ENCODE peak calls at places on chromosomes 7 and 10, in four cellular contexts. H, E, U and I are unnamed samples.

GRCh38 chr7:47366211-47366610 is 215.7 kb downstream of the TNS3 start:
- DNase-seq in H (no peak), E (no peak), U (no peak), I (no peak)

GRCh38 chr7:5553298-5553877 is 129.8 kb upstream of the TNRC18 start:
- DNase-seq in H (no peak), E (no peak), U (no peak), I (no peak)

GRCh38 chr10:35353805-35354204 is 17.5 kb downstream of the CCNY start:
- DNase-seq in E (no peak), H (no peak), U (no peak), I (no peak)

GRCh38 chr7:107838816-107839584 is 36.0 kb upstream of the SLC26A3 start:
- DNase-seq in E (no peak), U (no peak), H (no peak), I (no peak)

GRCh38 chr7:139875821-139876241 is 46.8 kb downstream of the TBXAS1 start:
- DNase-seq in H (no peak), U (no peak), E (no peak), I (no peak)

GRCh38 chr10:79079490-79080355 is 11.0 kb downstream of the ZMIZ1 start:
- DNase-seq in U (no peak), H (peak), E (no peak), I (no peak)

GRCh38 chr10:125797424-125797823 is 21.8 kb upstream of the MMP21 start:
- DNase-seq in U (no peak), E (no peak), H (no peak), I (no peak)

GRCh38 chr7:4072161-4072925 is 609.8 kb upstream of the FOXK1 start:
- DNase-seq in U (no peak), E (no peak), H (no peak), I (no peak)

GRCh38 chr10:63268139-63268797 is 135.1 kb downstream of the NRBF2 start:
- DNase-seq in H (no peak), E (no peak), U (no peak), I (no peak)

GRCh38 chr10:2744547-2745212 is 322.7 kb upstream of the PFKP start:
- DNase-seq in U (no peak), H (no peak), E (no peak), I (no peak)

GRCh38 chr10:28684986-28685580 is 7.8 kb downstream of the BAMBI start:
- DNase-seq in H (no peak), U (no peak), E (no peak), I (no peak)

GRCh38 chr10:35347088-35347487 is 10.8 kb downstream of the CCNY start:
- DNase-seq in U (no peak), H (no peak), E (no peak), I (no peak)

GRCh38 chr10:75294866-75295692 is 59.3 kb upstream of the COMTD1 start:
- DNase-seq in U (peak), H (peak), E (peak), I (peak)

GRCh38 chr7:158585721-158586498 is 1.7 kb downstream of the PTPRN2 start:
- DNase-seq in E (no peak), H (no peak), U (no peak), I (no peak)

GRCh38 chr10:63346015-63346441 is 119.7 kb downstream of the JMJD1C start:
- DNase-seq in H (no peak), U (no peak), E (no peak), I (no peak)

GRCh38 chr7:33849961-33850559 is 55.3 kb upstream of the BMPER start:
- DNase-seq in U (no peak), E (no peak), H (no peak), I (no peak)

GRCh38 chr10:71132321-71132810 is 80.0 kb upstream of the UNC5B start:
- DNase-seq in U (no peak), H (no peak), E (no peak), I (no peak)

GRCh38 chr10:110822708-110823291 is 48.9 kb upstream of the PDCD4 start:
- DNase-seq in U (no peak), H (no peak), E (peak), I (no peak)

GRCh38 chr10:119896937-119897336 is 4.4 kb downstream of the SEC23IP start:
- DNase-seq in H (peak), E (no peak), U (no peak), I (no peak)